ENCODE peak calls at places on chromosomes 16 and 17, in six cellular contexts. B is A549; F is MCF 10A; H is hippocampal formation; P is activated CD8-positive, alpha-beta T cell treated with anti-CD3 and anti-CD28 coated beads for 36 hours; V is germinal center. D is an unnamed sample.

GRCh38 chr17:13031718-13032350 is 14.0 kb upstream of the ELAC2 start:
- DNase-seq in V (peak; percentile 72), H (no peak), B (peak; percentile 52), P (peak; percentile 65), F (peak; percentile 57), D (peak; percentile 23)

GRCh38 chr16:68257906-68258800 is 6.2 kb upstream of the SLC7A6 start:
- DNase-seq in F (peak; percentile 67), B (no peak), H (no peak), P (no peak), V (no peak), D (no peak)

GRCh38 chr17:14356043-14356637 is 55.3 kb downstream of the HS3ST3B1 start:
- DNase-seq in H (no peak), V (no peak), B (no peak), P (no peak), F (no peak), D (no peak)

GRCh38 chr17:29573871-29574731 is 5.6 kb downstream of the TP53I13 start:
- DNase-seq in B (no peak), P (no peak), F (no peak), H (no peak), V (no peak), D (no peak)

GRCh38 chr17:7308625-7309433 is 1.4 kb downstream of the EIF5A start:
- DNase-seq in B (peak; percentile 97), F (peak; percentile 87), V (peak; percentile 70), H (peak; percentile 28), P (peak; percentile 93), D (peak; percentile 46)

GRCh38 chr17:79501910-79502309 is 108.9 kb downstream of the RBFOX3 start:
- DNase-seq in F (no peak), H (no peak), V (no peak), P (no peak), B (no peak), D (no peak)

GRCh38 chr16:27503662-27504061 is 46.1 kb downstream of the GTF3C1 start:
- DNase-seq in H (no peak), P (no peak), F (peak; percentile 9), B (no peak), V (no peak), D (no peak)

GRCh38 chr17:51144266-51145022 is 8.9 kb upstream of the NME1 start:
- DNase-seq in F (no peak), V (no peak), H (no peak), B (no peak), P (no peak), D (peak; percentile 77)

GRCh38 chr16:19521471-19522368 is at the start of gene GDE1:
- DNase-seq in H (peak; percentile 97), V (peak; percentile 96), B (peak; percentile 94), F (peak; percentile 90), P (peak; percentile 96), D (peak; percentile 95)

GRCh38 chr16:53055603-53056527 is 1.1 kb downstream of the CHD9 start:
- DNase-seq in P (peak; percentile 18), F (peak; percentile 65), H (no peak), B (peak; percentile 25), V (peak; percentile 26), D (no peak)

GRCh38 chr16:24070851-24071250 is 185.3 kb upstream of the CACNG3 start:
- DNase-seq in B (peak; percentile 65), V (peak; percentile 83), P (peak; percentile 55), H (peak; percentile 11), F (peak; percentile 65), D (peak; percentile 5)

GRCh38 chr16:80507538-80507937 is 33.3 kb upstream of the DYNLRB2 start:
- DNase-seq in F (no peak), V (no peak), P (no peak), H (no peak), B (no peak), D (no peak)

GRCh38 chr17:16381496-16381820 is 567 bp downstream of the UBB start:
- DNase-seq in B (no peak), V (no peak), F (no peak), H (no peak), P (no peak), D (no peak)

GRCh38 chr16:88437367-88437964 is 15.6 kb upstream of the ZFPM1 start:
- DNase-seq in V (peak; percentile 85), F (peak; percentile 42), H (peak; percentile 7), P (peak; percentile 74), B (peak; percentile 70), D (peak; percentile 34)